ENCODE peak calls at places on chromosomes 7 and 10, in six cellular contexts. T is CD8-positive, alpha-beta memory T cell; I is esophagus muscularis mucosa; K is OCI-LY7; M is adrenal gland; D is aorta. R is an unnamed sample. For H3K36me3, the result is how much of the 10 kb centered on the place peaks cover.

GRCh38 chr7:154953006-154953684 is 49.8 kb downstream of the PAXIP1 start:
- DNase-seq in D (peak), T (peak), I (no peak), M (peak), K (peak), R (no peak)

GRCh38 chr10:119119400-119119799 is 15.5 kb downstream of the DENND10 start:
- DNase-seq in K (peak), M (no peak), D (no peak), I (no peak), T (no peak), R (no peak)

GRCh38 chr10:120511165-120511564 is 54.1 kb downstream of the PLPP4 start:
- DNase-seq in I (peak), K (no peak), D (no peak), M (no peak), T (no peak), R (no peak)

GRCh38 chr10:90856261-90856660 is 1.6 kb downstream of the HTR7 start:
- DNase-seq in T (no peak), M (no peak), K (no peak), D (no peak), I (no peak), R (peak)

GRCh38 chr7:104572554-104572953 is 244.2 kb downstream of the LHFPL3 start:
- DNase-seq in K (no peak), M (no peak), I (no peak), D (no peak), T (no peak), R (no peak)

GRCh38 chr7:44275829-44276570 is 49.4 kb downstream of the CAMK2B start:
- DNase-seq in D (peak), I (no peak), T (no peak), M (no peak), K (no peak), R (peak)

GRCh38 chr7:72544486-72544885 is 132.3 kb upstream of the CALN1 start:
- DNase-seq in M (no peak), D (no peak), K (no peak), T (no peak), I (no peak), R (no peak)

GRCh38 chr10:6231730-6232129 is 29.0 kb downstream of the PFKFB3 start:
- DNase-seq in D (no peak), K (no peak), I (no peak), M (no peak), T (no peak), R (no peak)

GRCh38 chr7:130838738-130839137 is 104.7 kb upstream of the KLF14 start:
- DNase-seq in I (no peak), K (no peak), T (no peak), M (no peak), D (no peak), R (peak)

GRCh38 chr10:3785251-3785848 is 341 bp upstream of the KLF6 start:
- DNase-seq in I (peak), T (peak), K (peak), M (peak), D (peak), R (peak)

GRCh38 chr10:123559823-123560092 is 106.4 kb upstream of the GPR26 start:
- DNase-seq in T (no peak), M (no peak), K (no peak), I (no peak), D (no peak), R (no peak)

GRCh38 chr7:2523461-2523905 is 3.9 kb downstream of the LFNG start:
- DNase-seq in I (no peak), D (no peak), M (no peak), K (no peak), T (no peak), R (no peak)

GRCh38 chr10:70458329-70459060 is 17.0 kb upstream of the NODAL start:
- DNase-seq in T (no peak), D (peak), K (no peak), I (no peak), M (peak), R (peak)

GRCh38 chr10:80413152-80413996 is 5.0 kb downstream of the PRXL2A start:
- DNase-seq in I (no peak), T (no peak), K (no peak), D (no peak), M (peak), R (no peak)
- H3K4me3 ChIP-seq in I (no peak), T (no peak), K (no peak), D (no peak), M (no peak), R (no peak)

GRCh38 chr10:103394180-103394579 is 2.1 kb downstream of the ATP5MK start:
- DNase-seq in T (no peak), M (no peak), I (no peak), D (no peak), K (no peak), R (no peak)

GRCh38 chr10:103396067-103396788 is at the start of the genes ATP5MK and PDCD11:
- DNase-seq in T (peak), I (peak), K (peak), D (peak), M (peak), R (peak)

GRCh38 chr10:103396789-103397087 is 312 bp downstream of the PDCD11 start:
- DNase-seq in T (no peak), K (no peak), I (no peak), M (no peak), D (no peak), R (no peak)

GRCh38 chr10:103397191-103397825 is 882 bp downstream of the PDCD11 start:
- DNase-seq in T (no peak), M (peak), I (no peak), D (no peak), K (peak), R (no peak)

GRCh38 chr10:103395754-103396066 is 565 bp downstream of the ATP5MK start:
- DNase-seq in D (no peak), K (peak), M (no peak), I (no peak), T (no peak), R (no peak)
- H3K27ac ChIP-seq in D (peak), K (peak), M (peak), I (peak), T (peak), R (peak)

GRCh38 chr7:151241755-151242096 is 6.8 kb downstream of the SMARCD3 start:
- DNase-seq in K (no peak), T (no peak), D (peak), M (no peak), I (no peak), R (no peak)
- H3K36me3 ChIP-seq in K (under half), T (under half), D (under half), M (under half), I (under half), R (half or more)

GRCh38 chr10:13617146-13617545 is 30.4 kb downstream of the PRPF18 start:
- DNase-seq in K (no peak), D (no peak), M (no peak), I (no peak), T (no peak), R (no peak)

GRCh38 chr10:13613519-13613918 is 26.8 kb downstream of the PRPF18 start:
- DNase-seq in M (no peak), D (no peak), I (no peak), T (no peak), K (no peak), R (no peak)

GRCh38 chr10:13612654-13613373 is 26.0 kb downstream of the PRPF18 start:
- DNase-seq in D (no peak), I (no peak), M (no peak), T (no peak), K (no peak), R (no peak)

GRCh38 chr10:13614530-13615332 is 28.0 kb downstream of the PRPF18 start:
- DNase-seq in T (no peak), D (no peak), M (no peak), K (no peak), I (no peak), R (peak)

GRCh38 chr10:13615650-13616049 is 28.9 kb downstream of the PRPF18 start:
- DNase-seq in M (no peak), D (no peak), K (no peak), I (no peak), T (no peak), R (no peak)
- H3K4me3 ChIP-seq in M (no peak), D (no peak), K (no peak), I (no peak), T (no peak), R (no peak)

GRCh38 chr7:28086198-28086597 is 94.4 kb downstream of the JAZF1 start:
- DNase-seq in D (no peak), I (no peak), M (no peak), T (no peak), K (peak), R (no peak)

GRCh38 chr7:28089120-28089714 is 91.4 kb downstream of the JAZF1 start:
- DNase-seq in I (no peak), M (no peak), T (no peak), D (no peak), K (peak), R (no peak)

GRCh38 chr7:28083998-28084985 is 96.3 kb downstream of the JAZF1 start:
- DNase-seq in T (no peak), D (no peak), M (no peak), K (no peak), I (no peak), R (no peak)

GRCh38 chr7:28091190-28091589 is 89.4 kb downstream of the JAZF1 start:
- DNase-seq in K (no peak), M (no peak), T (no peak), I (no peak), D (no peak), R (no peak)

DNA sequence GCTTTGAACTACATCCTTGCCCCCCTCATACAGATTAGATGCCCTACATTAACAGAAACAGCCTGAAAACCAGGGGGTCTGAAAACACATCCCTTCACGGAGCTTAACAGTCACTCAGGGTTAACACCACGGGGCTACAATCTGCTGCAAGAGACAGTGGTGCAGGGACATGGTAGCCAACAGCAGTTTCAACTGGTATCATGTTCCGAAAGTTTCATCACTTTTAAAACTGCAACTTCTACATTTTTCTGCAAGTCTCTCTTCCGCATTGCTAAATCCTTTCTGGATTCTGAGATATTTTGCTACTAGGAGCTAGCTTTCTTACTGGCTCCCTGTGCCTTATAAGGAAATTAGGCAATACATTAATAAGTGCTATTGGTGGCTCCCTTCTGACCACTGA is 92.6 kb downstream of the JAZF1 start:
- DNase-seq in D (no peak), T (no peak), I (no peak), K (no peak), M (no peak), R (no peak)
- H3K27ac ChIP-seq in D (no peak), T (no peak), I (no peak), K (no peak), M (no peak), R (no peak)

R was measured in osteoblast.